ENCODE peak calls at places on chromosome 21, in five cellular contexts. C is fibroblast of mammary gland, Z is brain microvascular endothelial cell, M is OCI-LY7, J is HCT116. B is an unnamed sample.
A peak's percentile ranks its signal among the peaks of the same experiment; 100 is the strongest.

GRCh38 chr21:27391990-27392389 is 425.1 kb upstream of the ADAMTS5 start:
- DNase-seq in M (no peak), J (no peak), C (no peak), Z (no peak), B (no peak)

GRCh38 chr21:28124541-28124940 is 868.1 kb downstream of the LTN1 start:
- DNase-seq in C (no peak), J (no peak), Z (no peak), M (no peak), B (no peak)

GRCh38 chr21:14120091-14120734 is 90.5 kb downstream of the LIPI start:
- DNase-seq in J (no peak), M (peak; percentile 57), C (peak; percentile 36), Z (no peak), B (peak; percentile 37)

GRCh38 chr21:44965251-44966022 is 25.6 kb downstream of the SLX9 start:
- DNase-seq in Z (peak; percentile 90), J (no peak), M (no peak), C (peak; percentile 80), B (peak; percentile 46)

GRCh38 chr21:29938968-29939858 is 583 bp downstream of the GRIK1 start:
- DNase-seq in Z (no peak), C (peak; percentile 2), M (no peak), J (no peak), B (peak; percentile 13)

GRCh38 chr21:15669247-15669646 is 60.5 kb upstream of the USP25 start:
- DNase-seq in C (peak; percentile 38), Z (no peak), M (no peak), J (no peak), B (peak; percentile 27)

GRCh38 chr21:28439852-28440251 is 552.8 kb downstream of the LTN1 start:
- DNase-seq in J (no peak), Z (no peak), M (no peak), C (peak; percentile 96), B (peak; percentile 50)

GRCh38 chr21:28482657-28483056 is 510.0 kb downstream of the LTN1 start:
- DNase-seq in C (no peak), Z (no peak), J (no peak), M (no peak), B (no peak)

GRCh38 chr21:19508844-19509243 is 1105.3 kb upstream of the TMPRSS15 start:
- DNase-seq in J (no peak), M (no peak), C (no peak), Z (no peak), B (no peak)

GRCh38 chr21:19510057-19510456 is 1106.5 kb upstream of the TMPRSS15 start:
- DNase-seq in Z (no peak), J (no peak), C (no peak), M (no peak), B (no peak)

GRCh38 chr21:19508442-19508841 is 1104.9 kb upstream of the TMPRSS15 start:
- DNase-seq in M (no peak), J (no peak), Z (no peak), C (no peak), B (no peak)

GRCh38 chr21:19510653-19511052 is 1107.1 kb upstream of the TMPRSS15 start:
- DNase-seq in M (no peak), J (no peak), C (no peak), Z (no peak), B (no peak)

DNA sequence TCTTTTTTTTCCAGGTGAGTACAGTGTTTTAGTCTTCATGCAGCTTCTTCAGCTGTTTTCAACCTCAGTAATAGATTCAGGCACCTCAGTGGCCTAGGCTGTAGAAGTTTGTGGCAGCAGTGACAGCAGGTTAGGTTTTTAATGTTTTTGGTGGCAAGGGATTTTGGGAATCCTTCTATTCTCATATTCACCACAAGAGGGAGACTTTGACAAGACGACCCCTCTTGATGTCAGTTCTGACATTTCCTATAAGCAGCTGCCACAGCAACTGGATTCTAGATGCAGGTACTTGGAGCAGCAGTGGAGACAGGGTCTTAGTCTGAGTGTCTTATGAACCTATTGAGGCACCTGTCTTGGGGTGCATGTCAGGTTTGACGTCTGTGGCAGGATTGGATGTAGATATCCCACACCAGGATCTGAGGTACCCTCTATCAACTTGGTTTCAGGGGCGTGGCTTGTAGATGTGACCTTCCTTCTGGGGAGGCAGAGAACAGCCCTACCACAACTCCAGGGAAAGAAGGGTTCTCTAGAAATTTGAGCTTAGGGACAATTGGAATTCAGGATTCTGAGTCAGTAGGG is 1104.2 kb upstream of the TMPRSS15 start:
- DNase-seq in C (peak; percentile 1), Z (no peak), M (peak; percentile 3), J (no peak), B (peak; percentile 2)
- TF ChIP-seq CTCF in C (peak; percentile 8), Z (peak; percentile 15), M (peak; percentile 66), J (no peak), B (no peak)

GRCh38 chr21:46245213-46245915 is 16.8 kb upstream of the LSS start:
- DNase-seq in J (no peak), M (no peak), C (no peak), Z (no peak), B (no peak)

GRCh38 chr21:46243325-46243724 is 14.8 kb upstream of the LSS start:
- DNase-seq in M (no peak), C (no peak), Z (no peak), J (no peak), B (no peak)

GRCh38 chr21:46246345-46246744 is 17.8 kb upstream of the LSS start:
- DNase-seq in Z (no peak), M (no peak), J (no peak), C (no peak), B (no peak)

GRCh38 chr21:46243865-46244490 is 15.4 kb upstream of the LSS start:
- DNase-seq in J (no peak), C (no peak), Z (no peak), M (no peak), B (no peak)

GRCh38 chr21:46244602-46245001 is 16.0 kb upstream of the LSS start:
- DNase-seq in Z (no peak), M (no peak), J (no peak), C (no peak), B (no peak)
- H3K4me3 ChIP-seq in Z (no peak overlapping the region), M (no peak overlapping the region), J (no peak overlapping the region), C (no peak overlapping the region), B (no peak overlapping the region)

DNA sequence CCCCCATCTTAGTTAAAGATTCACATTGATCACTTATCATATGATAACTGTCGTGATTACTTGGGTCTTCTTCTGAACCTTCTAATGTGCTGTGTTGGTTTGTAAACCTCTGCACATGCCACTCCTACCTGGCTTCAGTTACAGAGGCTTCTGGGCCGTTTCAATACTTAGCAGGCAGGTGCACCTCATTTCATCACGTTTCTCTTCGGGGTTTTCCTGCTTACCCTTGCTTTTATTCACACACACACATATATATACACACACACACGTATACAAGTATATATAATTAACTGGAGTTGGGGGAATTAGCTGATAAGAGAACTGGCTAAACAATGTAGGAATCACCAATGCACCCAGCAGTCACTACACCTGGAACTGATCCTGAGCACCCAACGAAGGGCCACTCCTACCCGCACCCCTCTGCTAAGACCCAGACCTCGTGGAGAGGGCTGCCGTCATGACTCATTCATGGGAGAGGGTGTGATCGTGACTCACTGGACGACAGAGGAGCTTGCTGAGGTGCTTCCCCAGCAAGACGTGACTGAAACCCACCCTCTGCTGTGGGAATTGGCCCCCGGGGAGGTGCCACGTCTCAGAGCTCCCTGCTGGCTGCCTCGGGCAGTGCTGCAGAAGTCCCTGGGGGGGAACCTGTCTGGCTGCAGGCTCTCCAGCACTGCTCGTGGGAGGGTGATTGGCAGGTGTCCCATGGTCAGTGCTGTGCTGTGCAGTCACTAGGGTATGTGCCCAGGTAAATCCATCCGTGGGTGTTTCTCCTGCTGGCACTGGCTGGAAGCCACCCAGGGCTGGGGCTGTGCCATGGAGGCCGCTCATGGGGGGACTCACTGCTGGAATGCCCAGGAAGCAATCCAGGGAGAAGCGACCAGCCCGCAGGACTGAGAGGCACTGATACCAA is 166.6 kb downstream of the DYRK1A start:
- DNase-seq in C (peak; percentile 59), J (peak; percentile 47), Z (peak; percentile 48), M (no peak), B (peak; percentile 10)
- TF ChIP-seq CTCF in C (no peak), J (peak; percentile 52), Z (peak; percentile 32), M (no peak), B (peak; percentile 22)

GRCh38 chr21:41727784-41728763 is 38.8 kb downstream of the RIPK4 start:
- DNase-seq in J (no peak), Z (no peak), M (no peak), C (no peak), B (no peak)

GRCh38 chr21:41726630-41726969 is 40.3 kb downstream of the RIPK4 start:
- DNase-seq in J (no peak), Z (no peak), C (no peak), M (no peak), B (no peak)

GRCh38 chr21:41726970-41727783 is 39.7 kb downstream of the RIPK4 start:
- DNase-seq in M (no peak), J (peak; percentile 61), C (peak; percentile 73), Z (peak; percentile 61), B (peak; percentile 80)

GRCh38 chr21:41725421-41726021 is 41.3 kb downstream of the RIPK4 start:
- DNase-seq in Z (no peak), M (no peak), J (no peak), C (no peak), B (no peak)

DNA sequence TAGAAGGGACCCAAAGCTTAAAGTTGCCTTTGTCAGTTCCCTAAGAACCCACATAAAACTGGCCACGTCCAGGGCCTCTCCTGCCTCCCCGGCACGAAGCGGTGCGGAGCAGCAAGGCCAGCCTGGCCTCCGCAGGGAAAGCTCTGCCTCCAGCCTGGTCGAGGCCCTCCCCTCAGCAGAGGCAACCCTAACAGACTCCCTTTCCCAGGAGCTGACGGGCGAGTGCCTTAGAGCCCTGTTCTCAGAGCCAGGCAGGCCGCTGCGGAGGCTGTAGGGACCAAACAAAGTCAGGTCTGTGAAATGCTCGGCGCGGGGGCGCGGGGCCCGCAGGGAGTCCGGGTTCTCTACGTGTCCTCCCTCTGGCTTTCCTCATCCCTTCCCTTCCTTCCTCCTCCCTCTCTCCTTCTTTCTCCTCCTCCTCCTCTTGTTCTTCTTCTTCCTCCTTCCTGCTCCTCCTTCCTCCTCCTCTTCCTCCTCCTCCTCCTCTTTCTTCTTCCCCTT is 40.7 kb downstream of the RIPK4 start:
- DNase-seq in J (no peak), C (no peak), Z (no peak), M (no peak), B (no peak)
- H3K4me3 ChIP-seq in J (no peak overlapping the region), C (no peak overlapping the region), Z (no peak overlapping the region), M (no peak overlapping the region), B (no peak overlapping the region)

DNA sequence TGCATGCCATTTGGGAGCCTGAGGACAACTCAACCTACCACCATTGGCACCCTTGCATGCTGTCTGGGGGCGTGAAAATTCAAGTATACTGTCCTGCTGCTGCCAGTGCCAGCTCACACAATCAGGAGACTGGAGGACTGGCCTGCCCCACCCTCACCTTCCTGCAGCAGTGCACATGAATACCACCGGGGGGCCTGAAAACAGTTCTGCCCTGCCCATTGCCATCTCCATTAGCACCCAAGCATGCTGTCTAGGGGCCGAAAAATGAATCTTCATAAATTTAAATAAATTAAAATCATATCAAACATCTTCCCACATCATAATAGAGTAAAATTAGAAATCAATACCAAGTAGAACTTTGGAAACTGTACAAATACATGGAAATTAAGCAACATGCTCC is 322.1 kb upstream of the TMPRSS15 start:
- DNase-seq in C (no peak), Z (no peak), M (no peak), J (no peak), B (no peak)
- TF ChIP-seq CTCF in C (no peak), Z (peak; percentile 50), M (peak; percentile 30), J (no peak), B (no peak)

GRCh38 chr21:34846601-34847112 is 177.9 kb downstream of the CLIC6 start:
- DNase-seq in M (no peak), C (peak; percentile 88), Z (peak; percentile 76), J (peak; percentile 61), B (peak; percentile 64)

GRCh38 chr21:34844033-34844923 is 175.5 kb downstream of the CLIC6 start:
- DNase-seq in C (peak; percentile 68), M (no peak), J (no peak), Z (peak; percentile 59), B (peak; percentile 62)

GRCh38 chr21:34846214-34846575 is 177.4 kb downstream of the CLIC6 start:
- DNase-seq in M (no peak), J (no peak), C (no peak), Z (no peak), B (no peak)

GRCh38 chr21:34844924-34845238 is 176.1 kb downstream of the CLIC6 start:
- DNase-seq in M (peak; percentile 32), J (no peak), C (no peak), Z (no peak), B (no peak)

GRCh38 chr21:34845521-34846213 is 176.9 kb downstream of the CLIC6 start:
- DNase-seq in M (peak; percentile 16), C (peak; percentile 88), Z (peak; percentile 73), J (peak; percentile 75), B (peak; percentile 82)
- H3K4me3 ChIP-seq in M (no peak overlapping the region), C (no peak overlapping the region), Z (no peak overlapping the region), J (peak overlapping the region; percentile 33), B (no peak overlapping the region)